ENCODE peak calls at places on chromosomes 1 and 21, in seven cellular contexts. A, C, J, K, I, E and Y are unnamed samples.
A peak's percentile ranks its signal among the peaks of the same experiment; 100 is the strongest.

GRCh38 chr1:200409203-200409760 is 554 bp downstream of the ZNF281 start:
- DNase-seq in A (peak; percentile 33), C (no peak), J (no peak), K (no peak), I (peak; percentile 56), E (no peak), Y (peak; percentile 56)

GRCh38 chr1:200670215-200671118 is 760 bp upstream of the DDX59 start:
- DNase-seq in A (peak; percentile 57), C (peak; percentile 44), J (no peak), K (peak; percentile 45), I (peak; percentile 74), E (peak; percentile 76), Y (peak; percentile 52)

GRCh38 chr1:58895559-58896135 is 111.8 kb upstream of the JUN start:
- DNase-seq in A (no peak), C (no peak), J (no peak), K (no peak), I (peak; percentile 63), E (no peak), Y (no peak)

GRCh38 chr1:32992489-32993214 is 28.0 kb upstream of the RNF19B start:
- DNase-seq in A (peak; percentile 74), C (peak; percentile 89), J (peak; percentile 94), K (no peak), I (peak; percentile 97), E (peak; percentile 94), Y (peak; percentile 58)

GRCh38 chr1:229848762-229849677 is 218.0 kb upstream of the GALNT2 start:
- DNase-seq in A (peak; percentile 74), C (no peak), J (peak; percentile 63), K (no peak), I (peak; percentile 56), E (peak; percentile 32), Y (no peak)

GRCh38 chr1:57470028-57470427 is 46.2 kb upstream of the DAB1 start:
- DNase-seq in A (no peak), C (no peak), J (no peak), K (no peak), I (peak; percentile 55), E (no peak), Y (no peak)

GRCh38 chr21:32889596-32889995 is 118.0 kb upstream of the PAXBP1 start:
- DNase-seq in A (no peak), C (no peak), J (peak; percentile 3), K (no peak), I (peak; percentile 46), E (no peak), Y (no peak)

GRCh38 chr1:45654540-45655280 is 30.9 kb upstream of the CCDC17 start:
- DNase-seq in A (no peak), C (no peak), J (peak; percentile 74), K (no peak), I (peak; percentile 49), E (no peak), Y (no peak)

GRCh38 chr1:178037510-178038253 is 56.2 kb upstream of the RASAL2 start:
- DNase-seq in A (peak; percentile 38), C (peak; percentile 72), J (peak; percentile 45), K (peak; percentile 69), I (peak; percentile 92), E (peak; percentile 71), Y (peak; percentile 95)

GRCh38 chr1:99788896-99789295 is 22.5 kb upstream of the FRRS1 start:
- DNase-seq in A (no peak), C (no peak), J (no peak), K (no peak), I (no peak), E (no peak), Y (no peak)

GRCh38 chr1:185499986-185500626 is 183.1 kb upstream of the IVNS1ABP start:
- DNase-seq in A (no peak), C (peak; percentile 69), J (peak; percentile 89), K (no peak), I (peak; percentile 96), E (peak; percentile 10), Y (no peak)

GRCh38 chr1:71046891-71047634 is 553 bp downstream of the PTGER3 start:
- DNase-seq in A (no peak), C (no peak), J (no peak), K (no peak), I (peak; percentile 52), E (no peak), Y (peak; percentile 25)

GRCh38 chr1:40870135-40870728 is 8.1 kb upstream of the CITED4 start:
- DNase-seq in A (no peak), C (peak; percentile 14), J (peak; percentile 64), K (no peak), I (peak; percentile 55), E (no peak), Y (no peak)

GRCh38 chr1:212915245-212916091 is 34.9 kb upstream of the VASH2 start:
- DNase-seq in A (peak; percentile 70), C (no peak), J (no peak), K (peak; percentile 78), I (peak; percentile 10), E (no peak), Y (no peak)

GRCh38 chr1:167676205-167676915 is 45.4 kb upstream of the MPZL1 start:
- DNase-seq in A (no peak), C (no peak), J (no peak), K (no peak), I (no peak), E (no peak), Y (no peak)

GRCh38 chr1:4140821-4141220 is 240.7 kb upstream of the C1orf174 start:
- DNase-seq in A (no peak), C (no peak), J (no peak), K (no peak), I (no peak), E (no peak), Y (no peak)

GRCh38 chr21:33132054-33132453 is 62.1 kb downstream of the OLIG1 start:
- DNase-seq in A (no peak), C (no peak), J (peak; percentile 8), K (no peak), I (no peak), E (no peak), Y (no peak)

GRCh38 chr21:35764586-35764985 is 295.7 kb downstream of the SETD4 start:
- DNase-seq in A (no peak), C (no peak), J (peak; percentile 81), K (no peak), I (no peak), E (no peak), Y (no peak)

GRCh38 chr1:206909167-206909882 is 12.1 kb downstream of the IL24 start:
- DNase-seq in A (peak; percentile 56), C (no peak), J (peak; percentile 72), K (peak; percentile 51), I (peak; percentile 53), E (peak; percentile 86), Y (peak; percentile 76)

GRCh38 chr1:65955071-65955470 is 162.4 kb downstream of the PDE4B start:
- DNase-seq in A (no peak), C (no peak), J (no peak), K (no peak), I (no peak), E (no peak), Y (no peak)

GRCh38 chr1:230011333-230012092 is 55.5 kb upstream of the GALNT2 start:
- DNase-seq in A (no peak), C (no peak), J (no peak), K (no peak), I (no peak), E (no peak), Y (no peak)

GRCh38 chr1:113659010-113659409 is 100.3 kb downstream of the PHTF1 start:
- DNase-seq in A (no peak), C (no peak), J (no peak), K (no peak), I (no peak), E (no peak), Y (no peak)

GRCh38 chr1:184622136-184622823 is 132.4 kb downstream of the EDEM3 start:
- DNase-seq in A (peak; percentile 83), C (no peak), J (no peak), K (peak; percentile 24), I (peak; percentile 72), E (peak; percentile 20), Y (no peak)

GRCh38 chr1:181131255-181131901 is 42.9 kb downstream of the IER5 start:
- DNase-seq in A (no peak), C (no peak), J (no peak), K (no peak), I (no peak), E (no peak), Y (no peak)

GRCh38 chr1:211520641-211521040 is 28.7 kb upstream of the RD3 start:
- DNase-seq in A (no peak), C (no peak), J (peak; percentile 27), K (no peak), I (peak; percentile 35), E (no peak), Y (no peak)